ENCODE peak calls at places on chromosomes 12 and 14, in seven cellular contexts. A, S, T, P, N, F and U are unnamed samples.

GRCh38 chr12:126069549-126070165 is 1004.4 kb downstream of the AACS start:
- DNase-seq in F (no peak), S (peak), N (peak), T (no peak), A (peak), P (peak), U (no peak)

GRCh38 chr14:102584871-102585869 is 7.3 kb upstream of the RCOR1 start:
- DNase-seq in A (no peak), P (no peak), T (peak), S (peak), N (peak), F (no peak), U (peak)

GRCh38 chr12:113467514-113468364 is 3.9 kb downstream of the LHX5 start:
- DNase-seq in A (no peak), T (no peak), P (no peak), F (no peak), N (no peak), S (no peak), U (no peak)

GRCh38 chr12:124233846-124234620 is 60.9 kb upstream of the RFLNA start:
- DNase-seq in P (peak), T (no peak), S (peak), A (no peak), N (no peak), F (no peak), U (no peak)

GRCh38 chr14:94123296-94123695 is 6.1 kb downstream of the IFI27L2 start:
- DNase-seq in S (no peak), F (no peak), A (no peak), P (no peak), T (no peak), N (peak), U (no peak)

GRCh38 chr14:80390911-80391310 is 179.6 kb upstream of the DIO2 start:
- DNase-seq in A (no peak), F (no peak), S (peak), T (no peak), N (no peak), P (no peak), U (no peak)

GRCh38 chr12:120230326-120230973 is 29.5 kb upstream of the RPLP0 start:
- DNase-seq in P (no peak), T (no peak), N (peak), A (no peak), S (peak), F (peak), U (no peak)

GRCh38 chr12:10364839-10365681 is 24.8 kb downstream of the KLRK1 start:
- DNase-seq in P (peak), N (peak), F (no peak), S (peak), A (peak), T (no peak), U (peak)

GRCh38 chr14:50726372-50727107 is 58.4 kb upstream of the SAV1 start:
- DNase-seq in P (no peak), A (peak), T (no peak), N (no peak), F (no peak), S (peak), U (no peak)

GRCh38 chr14:104547998-104548700 is 31.4 kb upstream of the C14orf180 start:
- DNase-seq in F (no peak), A (no peak), N (no peak), T (no peak), P (no peak), S (no peak), U (no peak)

GRCh38 chr12:110349521-110350151 is 53.9 kb downstream of the ANAPC7 start:
- DNase-seq in N (no peak), S (no peak), P (peak), A (peak), T (no peak), F (no peak), U (no peak)

GRCh38 chr14:39626589-39627576 is 194.7 kb upstream of the FBXO33 start:
- DNase-seq in P (no peak), T (no peak), A (no peak), N (no peak), F (no peak), S (no peak), U (no peak)

GRCh38 chr14:104298458-104298857 is 160.1 kb downstream of the KIF26A start:
- DNase-seq in T (no peak), N (no peak), P (no peak), S (no peak), A (no peak), F (no peak), U (peak)

GRCh38 chr12:1279050-1279449 is 288.0 kb downstream of the ERC1 start:
- DNase-seq in S (no peak), P (peak), A (no peak), T (no peak), F (no peak), N (no peak), U (no peak)

GRCh38 chr12:93351726-93352125 is 26.0 kb upstream of the NUDT4 start:
- DNase-seq in P (no peak), N (no peak), F (no peak), A (no peak), S (no peak), T (no peak), U (no peak)

GRCh38 chr14:79332504-79333197 is 878.7 kb downstream of the DIO2 start:
- DNase-seq in T (no peak), N (no peak), P (no peak), S (no peak), F (no peak), A (no peak), U (no peak)

GRCh38 chr12:20440408-20440807 is 72.1 kb downstream of the PDE3A start:
- DNase-seq in T (no peak), A (no peak), P (no peak), S (no peak), N (no peak), F (no peak), U (no peak)

GRCh38 chr12:113749433-113749815 is 216.7 kb downstream of the RBM19 start:
- DNase-seq in A (no peak), S (no peak), T (no peak), P (no peak), F (no peak), N (no peak), U (no peak)

GRCh38 chr12:46843811-46844210 is 18.0 kb upstream of the SLC38A4 start:
- DNase-seq in T (no peak), A (no peak), S (no peak), N (no peak), F (no peak), P (no peak), U (no peak)

GRCh38 chr14:91119556-91120311 is 5.9 kb downstream of the DGLUCY start:
- DNase-seq in A (no peak), N (peak), F (no peak), T (no peak), P (peak), S (peak), U (no peak)

GRCh38 chr14:74349757-74350156 is 1.5 kb downstream of the VRTN start:
- DNase-seq in N (peak), F (no peak), T (no peak), A (no peak), S (no peak), P (no peak), U (no peak)

GRCh38 chr12:119699199-119699765 is 31.3 kb downstream of the PRKAB1 start:
- DNase-seq in A (no peak), F (no peak), N (no peak), T (no peak), P (no peak), S (no peak), U (no peak)

GRCh38 chr12:118463677-118464076 is 87.3 kb downstream of the SUDS3 start:
- DNase-seq in S (no peak), N (no peak), A (no peak), P (no peak), T (no peak), F (no peak), U (no peak)

GRCh38 chr14:75389679-75390078 is 38.1 kb upstream of the JDP2 start:
- DNase-seq in N (no peak), S (no peak), T (no peak), F (no peak), P (no peak), A (no peak), U (no peak)

GRCh38 chr12:104012331-104012730 is 37.7 kb downstream of the GLT8D2 start:
- DNase-seq in S (no peak), A (no peak), P (no peak), T (no peak), F (no peak), N (no peak), U (no peak)

GRCh38 chr14:23695220-23695999 is 59.2 kb downstream of the DHRS2 start:
- DNase-seq in N (peak), P (no peak), F (peak), A (no peak), T (no peak), S (no peak), U (peak)

DNA sequence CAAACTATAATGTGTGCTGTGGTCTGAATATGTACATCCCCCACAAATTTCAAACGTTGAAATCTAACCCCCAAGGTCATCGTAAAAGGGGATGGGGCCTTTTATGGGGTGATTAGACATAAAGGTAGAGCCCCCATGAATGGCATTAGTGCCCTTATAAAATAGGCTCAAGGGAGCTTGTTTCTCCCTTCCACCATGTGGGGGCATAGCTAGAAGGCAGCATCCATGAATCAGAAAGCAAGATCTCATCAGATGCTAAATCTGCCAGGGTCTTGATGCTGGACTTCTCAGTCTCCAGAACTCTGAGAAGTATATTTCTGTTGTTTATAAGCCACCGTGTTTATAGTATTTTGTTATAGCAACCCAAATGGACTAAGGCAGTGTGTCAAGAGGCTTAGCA is 33.4 kb upstream of the IGF1 start:
- DNase-seq in P (no peak), N (no peak), A (no peak), T (no peak), F (no peak), S (no peak), U (no peak)
- TF ChIP-seq CTCF in P (no peak), N (no peak), A (no peak), T (no peak), F (no peak), S (no peak), U (no peak)

DNA sequence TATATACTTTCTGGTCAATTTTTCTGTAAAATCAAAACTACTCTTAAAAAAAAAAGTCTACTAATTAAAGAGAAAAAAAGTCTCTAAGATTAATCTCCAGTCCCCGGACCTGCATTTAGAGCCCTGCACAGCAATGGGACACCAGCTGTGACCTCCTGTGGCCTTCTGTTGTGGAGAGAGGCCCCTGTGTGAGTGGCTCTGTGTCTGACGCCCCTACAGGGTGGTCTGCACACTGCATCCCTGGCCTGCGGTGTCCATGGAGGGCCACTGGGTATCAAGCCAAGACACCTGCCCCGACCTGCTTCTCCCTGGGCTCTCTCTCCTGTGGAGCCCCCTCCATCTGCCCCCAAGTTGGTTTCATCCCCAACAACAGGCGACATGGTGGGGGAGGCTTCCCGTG is 248.0 kb upstream of the DIO3 start:
- DNase-seq in A (no peak), T (no peak), S (no peak), F (no peak), N (no peak), P (no peak), U (no peak)
- TF ChIP-seq CTCF in A (no peak), T (no peak), S (no peak), F (no peak), N (no peak), P (peak), U (no peak)

DNA sequence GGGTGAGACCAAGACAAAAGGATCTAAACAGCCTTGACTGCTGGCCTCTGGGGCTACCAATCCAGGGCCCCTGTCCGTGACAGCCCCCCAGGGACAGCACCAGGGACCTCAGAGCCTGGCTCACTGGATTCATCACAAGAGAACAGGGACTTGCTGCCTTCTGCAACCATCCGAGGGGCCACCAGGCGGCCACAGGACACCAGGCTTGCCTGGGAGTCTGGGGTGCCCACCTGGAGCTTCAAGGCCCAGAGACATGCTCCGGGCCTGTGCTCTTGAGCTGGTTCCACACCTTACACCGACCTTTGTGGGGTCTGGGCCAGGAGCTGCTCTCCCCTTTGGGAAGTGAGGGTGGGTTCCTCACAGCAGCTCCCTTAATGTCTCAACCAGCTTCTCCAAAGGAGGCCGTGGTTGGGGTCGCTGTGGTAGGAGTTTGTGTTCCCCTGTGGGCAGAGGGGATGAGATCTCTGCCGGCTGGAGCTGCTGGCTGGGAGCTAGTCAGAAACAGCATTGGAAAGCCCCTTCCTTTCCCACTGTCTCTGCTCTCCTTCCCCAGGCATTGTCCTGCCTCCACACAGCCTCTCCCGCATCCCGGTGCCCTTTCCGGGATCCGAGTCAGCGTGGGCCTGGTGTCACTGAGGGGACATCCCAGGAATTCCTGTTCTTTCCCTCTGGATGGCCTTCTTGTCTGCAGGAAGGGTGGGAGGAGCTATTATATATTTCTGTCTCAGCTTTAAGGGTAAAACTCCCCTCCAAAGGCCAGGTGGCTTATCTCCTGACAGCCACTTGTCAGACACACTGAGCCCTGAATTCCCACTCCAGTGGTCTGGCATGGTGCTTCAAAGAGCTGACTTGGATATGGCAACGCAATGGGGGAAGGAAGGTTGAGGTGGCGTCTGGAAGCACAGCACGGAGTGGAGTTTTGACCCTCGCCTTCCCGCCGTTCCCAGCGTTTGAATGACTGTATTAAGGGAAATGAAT is 5.1 kb upstream of the PAPLN start:
- DNase-seq in T (no peak), N (no peak), A (peak), F (peak), P (peak), S (no peak), U (no peak)
- TF ChIP-seq CTCF in T (peak), N (no peak), A (no peak), F (no peak), P (no peak), S (no peak), U (no peak)

GRCh38 chr12:3359478-3359877 is 131.5 kb upstream of the PRMT8 start:
- DNase-seq in F (no peak), T (no peak), P (no peak), A (no peak), S (no peak), N (no peak), U (no peak)
- TF ChIP-seq CTCF in F (no peak), T (no peak), P (no peak), A (no peak), S (no peak), N (no peak), U (no peak)

GRCh38 chr14:65954915-65955314 is 531.3 kb upstream of the CCDC196 start:
- DNase-seq in P (no peak), A (no peak), T (no peak), S (no peak), F (no peak), N (no peak), U (no peak)

GRCh38 chr14:65948302-65948701 is 535.8 kb downstream of the FUT8 start:
- DNase-seq in P (no peak), S (no peak), T (no peak), A (no peak), F (no peak), N (no peak), U (no peak)

GRCh38 chr14:65946494-65946893 is 534.0 kb downstream of the FUT8 start:
- DNase-seq in N (no peak), F (no peak), T (no peak), A (no peak), S (no peak), P (no peak), U (no peak)

GRCh38 chr14:65945333-65945732 is 532.8 kb downstream of the FUT8 start:
- DNase-seq in P (no peak), A (no peak), T (no peak), N (no peak), F (no peak), S (no peak), U (no peak)

DNA sequence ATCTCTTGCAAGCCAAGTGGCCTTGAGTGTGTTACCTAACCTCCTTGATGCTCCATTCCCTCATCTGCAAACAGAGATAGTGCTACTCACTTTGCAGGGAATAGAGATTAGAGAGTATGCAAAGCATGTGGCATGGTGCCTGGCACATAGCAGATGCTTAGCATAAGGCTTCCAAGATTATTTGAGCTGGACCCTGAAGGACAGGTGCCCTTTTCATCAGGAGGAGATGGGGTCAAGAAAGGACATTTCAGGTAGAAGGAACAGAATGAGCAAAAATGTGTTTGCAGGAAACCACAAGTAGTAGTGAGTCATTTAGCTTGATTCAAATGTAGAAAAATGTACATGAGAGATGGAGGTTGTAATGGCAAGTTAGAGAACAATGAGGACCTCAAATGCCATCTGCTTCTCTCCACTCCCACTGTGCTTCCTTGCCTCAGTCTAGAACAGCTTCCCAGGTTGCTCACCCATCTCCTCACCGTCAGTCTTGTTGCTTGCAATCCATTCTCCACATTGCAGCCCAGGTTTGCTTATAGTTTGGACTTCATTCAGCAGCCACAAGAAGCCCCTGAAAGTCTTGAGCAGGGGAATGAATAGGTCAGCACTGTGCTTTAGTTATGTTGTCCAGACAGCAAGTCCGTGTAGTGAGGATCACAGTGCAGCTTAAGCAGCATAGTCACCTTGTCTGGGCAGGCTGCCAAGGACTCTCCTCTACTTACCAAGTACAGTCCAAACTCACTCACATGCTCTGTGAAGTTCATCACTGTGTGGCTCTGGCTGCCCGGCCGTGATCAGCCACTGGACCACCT is 536.3 kb upstream of the CCDC196 start:
- DNase-seq in S (peak), F (no peak), T (no peak), P (no peak), A (peak), N (peak), U (no peak)
- TF ChIP-seq CTCF in S (no peak), F (no peak), T (no peak), P (no peak), A (no peak), N (no peak), U (no peak)

DNA sequence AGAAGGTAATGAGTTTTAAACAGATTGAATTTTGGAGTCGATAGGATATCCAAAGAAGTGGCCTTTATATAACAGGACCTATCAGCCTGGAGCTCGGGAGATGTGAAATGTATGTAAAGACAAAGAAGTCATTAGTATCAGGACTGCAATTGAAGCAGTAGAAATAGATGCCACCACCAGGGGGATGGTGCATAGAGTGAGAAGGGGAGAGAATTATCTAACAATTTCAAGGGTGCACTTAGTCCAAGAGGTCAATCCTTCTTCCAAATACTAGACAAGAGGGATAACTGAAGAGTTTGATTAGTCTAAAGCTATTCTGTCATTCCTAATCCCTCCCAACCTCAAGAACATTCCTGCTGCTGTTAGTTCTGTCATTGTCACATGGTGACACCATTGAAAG is 127.8 kb downstream of the CFAP54 start:
- DNase-seq in P (peak), S (no peak), N (no peak), F (no peak), T (no peak), A (no peak), U (no peak)
- TF ChIP-seq CTCF in P (peak), S (no peak), N (no peak), F (no peak), T (peak), A (no peak), U (no peak)

GRCh38 chr14:31303654-31304053 is 96.1 kb upstream of the HECTD1 start:
- DNase-seq in T (no peak), A (no peak), N (no peak), F (no peak), P (no peak), S (no peak), U (no peak)

GRCh38 chr14:31307618-31308017 is 100.0 kb upstream of the HECTD1 start:
- DNase-seq in S (no peak), F (no peak), A (no peak), P (no peak), T (no peak), N (no peak), U (no peak)

GRCh38 chr14:31312934-31313333 is 105.3 kb upstream of the HECTD1 start:
- DNase-seq in N (no peak), F (no peak), S (no peak), P (no peak), T (no peak), A (no peak), U (no peak)

GRCh38 chr14:31307198-31307597 is 99.6 kb upstream of the HECTD1 start:
- DNase-seq in A (no peak), N (no peak), T (no peak), F (no peak), S (peak), P (no peak), U (no peak)
- TF ChIP-seq CTCF in A (no peak), N (no peak), T (no peak), F (no peak), S (no peak), P (no peak), U (no peak)